ENCODE peak calls at places on chromosomes 4 and X, in five cellular contexts. P is lung, A is mammary epithelial cell, B is RWPE1, C is aorta. O is an unnamed sample.

GRCh38 chr4:103137446-103137827 is 37.8 kb upstream of the BDH2 start:
- DNase-seq in C (no peak), B (peak), P (no peak), A (peak), O (no peak)

GRCh38 chrX:13123857-13124345 is 79.5 kb upstream of the FAM9C start:
- DNase-seq in A (no peak), P (no peak), B (no peak), C (no peak), O (no peak)

GRCh38 chr4:184983660-184984356 is 34.5 kb upstream of the HELT start:
- DNase-seq in B (peak), A (peak), C (peak), P (peak), O (peak)

GRCh38 chrX:12955882-12956703 is 18.8 kb upstream of the TMSB4X start:
- DNase-seq in A (peak), B (peak), C (peak), P (peak), O (peak)

GRCh38 chr4:38313999-38314561 is 349.9 kb upstream of the KLF3 start:
- DNase-seq in B (peak), A (peak), C (no peak), P (no peak), O (no peak)

GRCh38 chr4:56434599-56435000 is 815 bp downstream of the PPAT start:
- DNase-seq in B (peak), C (no peak), P (no peak), A (no peak), O (no peak)

GRCh38 chr4:4780634-4781287 is 78.7 kb upstream of the MSX1 start:
- DNase-seq in P (no peak), C (peak), B (peak), A (peak), O (no peak)

GRCh38 chr4:83929550-83929949 is 393.6 kb downstream of the GPAT3 start:
- DNase-seq in B (no peak), C (no peak), P (no peak), A (no peak), O (no peak)

GRCh38 chr4:42627887-42628646 is 28.8 kb downstream of the ATP8A1 start:
- DNase-seq in P (no peak), B (no peak), A (no peak), C (peak), O (peak)

GRCh38 chrX:6227445-6227820 is 1.2 kb downstream of the NLGN4X start:
- DNase-seq in A (no peak), B (no peak), C (no peak), P (no peak), O (no peak)

GRCh38 chr4:169492436-169493163 is 119.8 kb downstream of the NEK1 start:
- DNase-seq in P (no peak), B (peak), A (peak), C (no peak), O (no peak)

GRCh38 chr4:22203436-22204011 is 255.0 kb upstream of the KCNIP4 start:
- DNase-seq in P (no peak), B (no peak), A (peak), C (no peak), O (no peak)

GRCh38 chrX:87045352-87045751 is 472.2 kb upstream of the KLHL4 start:
- DNase-seq in A (no peak), C (no peak), B (no peak), P (no peak), O (no peak)

GRCh38 chr4:41611881-41612871 is 74.2 kb downstream of the LIMCH1 start:
- DNase-seq in A (peak), C (no peak), P (peak), B (peak), O (no peak)

GRCh38 chrX:50971390-50971789 is 60.9 kb downstream of the BMP15 start:
- DNase-seq in B (peak), P (no peak), C (no peak), A (peak), O (no peak)

GRCh38 chr4:61831987-61832386 is 631.9 kb downstream of the ADGRL3 start:
- DNase-seq in A (no peak), B (no peak), P (no peak), C (no peak), O (no peak)

GRCh38 chr4:108749119-108749518 is 13.7 kb downstream of the ETNPPL start:
- DNase-seq in P (no peak), A (no peak), B (no peak), C (no peak), O (no peak)

GRCh38 chrX:39939678-39940077 is 158.1 kb downstream of the BCOR start:
- DNase-seq in C (no peak), B (no peak), A (no peak), P (no peak), O (no peak)

GRCh38 chr4:96519291-96519690 is 679.4 kb downstream of the PDHA2 start:
- DNase-seq in P (no peak), B (no peak), C (no peak), A (no peak), O (no peak)

GRCh38 chrX:50813843-50814661 is at the start of gene SHROOM4:
- DNase-seq in A (peak), B (no peak), P (peak), C (peak), O (no peak)

GRCh38 chrX:153693216-153694086 is 5.7 kb downstream of the SLC6A8 start:
- DNase-seq in A (no peak), B (no peak), C (peak), P (no peak), O (no peak)

DNA sequence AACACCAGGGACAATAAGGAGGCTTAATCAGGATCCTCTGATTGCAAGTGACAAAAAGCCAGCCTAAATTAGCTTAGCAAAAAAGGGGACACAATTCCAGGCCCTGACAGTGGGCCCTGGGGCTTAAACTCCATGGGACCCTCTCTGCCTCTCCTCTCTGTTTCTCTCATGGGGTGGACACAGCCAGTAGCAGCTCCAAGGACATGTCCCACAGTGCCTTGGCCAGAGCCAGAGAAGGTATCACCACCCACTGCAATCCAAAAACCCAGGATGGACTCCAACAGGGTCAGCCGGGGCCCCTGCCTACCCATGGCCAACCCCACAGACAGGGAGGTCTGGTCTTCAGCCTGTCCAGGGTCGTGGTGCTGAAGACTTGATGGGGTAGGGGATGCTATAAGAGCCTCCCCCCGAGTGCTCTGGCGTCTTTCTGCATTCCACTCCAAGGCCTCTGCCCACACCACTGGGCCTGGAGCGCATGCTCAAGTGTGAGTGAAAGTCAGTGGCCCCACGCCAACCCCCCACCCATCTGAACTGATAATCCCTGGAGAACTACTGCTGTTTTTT is 19.7 kb upstream of the PPP2R2C start:
- DNase-seq in P (peak), C (no peak), B (no peak), A (no peak), O (no peak)
- H3K27ac ChIP-seq in P (no peak), C (no peak), B (no peak), A (no peak), O (no peak)

GRCh38 chr4:40417941-40418340 is 82.8 kb downstream of the CHRNA9 start:
- DNase-seq in B (no peak), C (no peak), A (no peak), P (no peak), O (no peak)

GRCh38 chr4:40422309-40422708 is 87.2 kb downstream of the CHRNA9 start:
- DNase-seq in B (no peak), A (no peak), C (no peak), P (no peak), O (no peak)

GRCh38 chr4:40418430-40419230 is 83.5 kb downstream of the CHRNA9 start:
- DNase-seq in B (no peak), P (no peak), C (no peak), A (no peak), O (no peak)

GRCh38 chr4:40421839-40422238 is 86.7 kb downstream of the CHRNA9 start:
- DNase-seq in A (no peak), B (no peak), C (no peak), P (no peak), O (no peak)

DNA sequence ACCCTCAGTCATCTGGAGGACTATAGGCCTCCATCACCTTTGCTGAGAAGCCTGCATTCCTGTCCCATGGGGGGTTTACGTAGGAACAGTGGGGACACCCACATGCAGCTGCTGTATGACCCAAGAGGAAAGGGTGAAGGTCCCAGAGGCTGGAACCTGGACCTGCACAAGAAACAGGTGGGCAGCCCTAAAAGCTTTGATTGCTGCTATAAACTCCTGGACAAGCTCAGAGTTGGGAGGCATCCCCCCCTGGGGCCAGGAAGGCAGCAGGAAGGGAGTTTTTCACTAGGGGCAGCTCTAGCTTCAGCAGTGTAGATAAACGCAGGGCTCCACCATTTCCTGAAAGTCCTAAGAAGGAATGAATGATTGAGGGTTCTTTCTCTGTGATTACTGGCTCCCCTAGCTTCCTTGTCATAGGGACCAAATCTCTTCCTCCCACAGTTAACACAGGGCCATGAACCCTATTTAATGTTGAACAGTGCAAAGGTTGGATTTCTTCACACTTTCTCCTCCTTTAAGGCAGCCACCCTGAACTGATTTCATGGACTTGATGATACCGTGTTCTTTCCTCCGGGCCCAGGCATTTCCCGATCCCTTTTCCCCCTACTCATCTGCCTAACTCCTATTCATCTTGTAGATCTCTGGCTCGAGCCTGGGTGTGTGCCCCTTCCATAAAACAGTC is 84.2 kb downstream of the CHRNA9 start:
- DNase-seq in A (no peak), P (no peak), B (no peak), C (no peak), O (no peak)
- H3K27ac ChIP-seq in A (no peak), P (no peak), B (no peak), C (no peak), O (no peak)

DNA sequence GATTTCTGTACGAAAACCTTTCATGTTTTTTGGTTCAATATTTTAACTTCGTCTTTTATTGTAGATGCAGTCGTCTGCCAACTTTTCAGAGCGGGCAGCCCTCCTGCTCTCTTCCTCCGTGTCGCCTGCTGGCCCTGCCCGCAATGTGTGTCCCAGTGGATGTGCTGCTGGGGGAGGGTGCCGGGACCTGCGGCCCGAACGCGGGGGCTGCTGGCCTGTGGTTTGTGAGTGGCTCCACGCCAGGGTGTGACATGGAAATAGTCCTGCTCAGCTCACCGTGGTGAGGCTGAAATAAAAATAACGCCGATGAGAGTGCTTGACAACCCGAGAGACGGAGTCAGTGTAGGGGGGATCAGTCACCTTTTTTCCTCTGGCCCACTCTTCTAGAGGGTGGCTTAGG is 59.7 kb upstream of the GRPEL1 start:
- DNase-seq in C (no peak), A (no peak), P (no peak), B (no peak), O (no peak)
- H3K27ac ChIP-seq in C (no peak), A (no peak), P (no peak), B (no peak), O (no peak)

GRCh38 chr4:91600301-91600700 is 703.5 kb upstream of the GRID2 start:
- DNase-seq in C (no peak), A (no peak), B (no peak), P (no peak), O (no peak)
- H3K27ac ChIP-seq in C (no peak), A (no peak), B (no peak), P (no peak), O (no peak)

GRCh38 chr4:80340036-80340435 is 4.5 kb downstream of the CFAP299 start:
- DNase-seq in B (no peak), A (no peak), P (no peak), C (no peak), O (no peak)
- H3K27ac ChIP-seq in B (no peak), A (no peak), P (no peak), C (no peak), O (no peak)

GRCh38 chr4:1836650-1837049 is 19.3 kb downstream of the LETM1 start:
- DNase-seq in A (no peak), P (no peak), C (no peak), B (no peak), O (no peak)
- H3K27ac ChIP-seq in A (no peak), P (no peak), C (no peak), B (no peak), O (no peak)

GRCh38 chr4:206054-206453 is 81.8 kb downstream of the ZNF718 start:
- DNase-seq in A (no peak), B (no peak), C (no peak), P (no peak), O (no peak)
- H3K27ac ChIP-seq in A (no peak), B (no peak), C (no peak), P (no peak), O (no peak)

GRCh38 chrX:66751136-66751782 is 112.4 kb upstream of the EDA2R start:
- DNase-seq in B (no peak), C (no peak), P (no peak), A (no peak), O (no peak)
- H3K27ac ChIP-seq in B (no peak), C (no peak), P (no peak), A (no peak), O (no peak)

GRCh38 chr4:153274967-153275366 is 69.5 kb upstream of the MND1 start:
- DNase-seq in C (no peak), P (no peak), B (no peak), A (peak), O (no peak)
- H3K27ac ChIP-seq in C (no peak), P (no peak), B (no peak), A (no peak), O (no peak)

O was measured in CD8-positive, alpha-beta memory T cell.